ENCODE peak calls at places on chromosomes 3 and 15, in ten cellular contexts. E, N, U, S, X, P, B, M, Y and C are unnamed samples.
A peak's percentile ranks its signal among the peaks of the same experiment; 100 is the strongest.

GRCh38 chr3:118765636-118766305 is 268.9 kb downstream of the IGSF11 start:
- DNase-seq in E (no peak), N (no peak), U (no peak), S (no peak), X (no peak), P (no peak), B (no peak), M (no peak), Y (no peak), C (no peak)

GRCh38 chr3:61997112-61997511 is 376.2 kb downstream of the FEZF2 start:
- DNase-seq in E (no peak), N (peak; percentile 10), U (no peak), S (no peak), X (no peak), P (no peak), B (no peak), M (no peak), Y (no peak), C (no peak)

GRCh38 chr3:148269816-148270215 is 427.9 kb upstream of the AGTR1 start:
- DNase-seq in E (no peak), N (peak; percentile 10), U (no peak), S (no peak), X (no peak), P (no peak), B (no peak), M (no peak), Y (no peak), C (no peak)

GRCh38 chr15:74857082-74857655 is 14.2 kb upstream of the ULK3 start:
- DNase-seq in E (no peak), N (no peak), U (no peak), S (no peak), X (peak; percentile 91), P (no peak), B (no peak), M (no peak), Y (no peak), C (no peak)

GRCh38 chr3:25580534-25580933 is 84.2 kb downstream of the TOP2B start:
- DNase-seq in E (no peak), N (no peak), U (no peak), S (no peak), X (no peak), P (no peak), B (no peak), M (no peak), Y (no peak), C (peak; percentile 15)

GRCh38 chr3:84962460-84962859 is 3.7 kb downstream of the CADM2 start:
- DNase-seq in E (no peak), N (no peak), U (no peak), S (no peak), X (no peak), P (no peak), B (no peak), M (no peak), Y (no peak), C (no peak)

GRCh38 chr15:84749111-84749991 is 959 bp downstream of the ZNF592 start:
- DNase-seq in E (peak; percentile 43), N (peak; percentile 27), U (peak; percentile 27), S (peak; percentile 23), X (peak; percentile 75), P (peak; percentile 74), B (no peak), M (peak; percentile 72), Y (peak; percentile 43), C (peak; percentile 39)

GRCh38 chr3:114566162-114566755 is 272.4 kb downstream of the TIGIT start:
- DNase-seq in E (no peak), N (peak; percentile 20), U (no peak), S (no peak), X (peak; percentile 67), P (no peak), B (no peak), M (no peak), Y (no peak), C (no peak)

GRCh38 chr3:107431298-107432012 is 54.2 kb downstream of the CCDC54 start:
- DNase-seq in E (peak; percentile 86), N (peak; percentile 51), U (peak; percentile 34), S (peak; percentile 83), X (peak; percentile 59), P (peak; percentile 85), B (peak; percentile 21), M (peak; percentile 82), Y (peak; percentile 40), C (peak; percentile 78)

GRCh38 chr3:43016513-43016865 is 37.4 kb downstream of the GASK1A start:
- DNase-seq in E (no peak), N (no peak), U (no peak), S (no peak), X (no peak), P (no peak), B (no peak), M (no peak), Y (no peak), C (no peak)

GRCh38 chr15:85374831-85375230 is 5.6 kb upstream of the AKAP13 start:
- DNase-seq in E (no peak), N (no peak), U (no peak), S (no peak), X (no peak), P (no peak), B (no peak), M (no peak), Y (no peak), C (no peak)

GRCh38 chr3:140223631-140224030 is 288.6 kb downstream of the CLSTN2 start:
- DNase-seq in E (no peak), N (peak; percentile 27), U (no peak), S (no peak), X (no peak), P (no peak), B (no peak), M (no peak), Y (no peak), C (no peak)

GRCh38 chr3:53069422-53070068 is 23.7 kb upstream of the SFMBT1 start:
- DNase-seq in E (no peak), N (no peak), U (no peak), S (peak; percentile 55), X (no peak), P (no peak), B (no peak), M (no peak), Y (no peak), C (no peak)

GRCh38 chr3:31105438-31106077 is 211.1 kb upstream of the GADL1 start:
- DNase-seq in E (no peak), N (peak; percentile 96), U (no peak), S (no peak), X (no peak), P (no peak), B (no peak), M (no peak), Y (no peak), C (no peak)

GRCh38 chr3:59809750-59810444 is 760.1 kb upstream of the CFAP20DC start:
- DNase-seq in E (no peak), N (peak; percentile 72), U (no peak), S (peak; percentile 38), X (peak; percentile 13), P (no peak), B (no peak), M (no peak), Y (peak; percentile 25), C (no peak)

GRCh38 chr3:180306691-180307090 is 270.0 kb upstream of the PEX5L start:
- DNase-seq in E (no peak), N (peak; percentile 2), U (no peak), S (no peak), X (no peak), P (no peak), B (no peak), M (no peak), Y (no peak), C (no peak)

GRCh38 chr3:14627815-14628214 is 23.7 kb upstream of the CCDC174 start:
- DNase-seq in E (no peak), N (no peak), U (no peak), S (no peak), X (no peak), P (no peak), B (no peak), M (no peak), Y (no peak), C (no peak)

GRCh38 chr15:69662668-69663000 is 210.0 kb downstream of the RPLP1 start:
- DNase-seq in E (no peak), N (no peak), U (no peak), S (no peak), X (no peak), P (peak; percentile 41), B (no peak), M (no peak), Y (no peak), C (no peak)

GRCh38 chr15:101652783-101653430 is 726 bp upstream of the TM2D3 start:
- DNase-seq in E (no peak), N (peak; percentile 71), U (no peak), S (peak; percentile 56), X (no peak), P (no peak), B (no peak), M (peak; percentile 60), Y (no peak), C (no peak)

GRCh38 chr15:71079208-71080044 is 35.8 kb upstream of the THSD4 start:
- DNase-seq in E (peak; percentile 51), N (peak; percentile 79), U (no peak), S (no peak), X (peak; percentile 25), P (no peak), B (no peak), M (no peak), Y (no peak), C (no peak)

GRCh38 chr15:49987198-49987785 is 131.7 kb downstream of the ATP8B4 start:
- DNase-seq in E (no peak), N (no peak), U (no peak), S (no peak), X (no peak), P (no peak), B (no peak), M (no peak), Y (no peak), C (no peak)